ENCODE peak calls at places on chromosomes 3 and 15, in four cellular contexts. One of them, this sample, is unnamed.

GRCh38 chr15:52790166-52790708 is at the start of gene ONECUT1:
- DNase-seq in OCI-LY7: peak
- DNase-seq in dorsolateral prefrontal cortex: no peak
- DNase-seq in H9: peak
- DNase-seq in this sample: peak

GRCh38 chr3:119175869-119176756 is 2.7 kb downstream of the UPK1B start:
- DNase-seq in H9: no peak
- DNase-seq in dorsolateral prefrontal cortex: no peak
- DNase-seq in OCI-LY7: no peak
- DNase-seq in this sample: no peak

GRCh38 chr3:141109761-141110160 is 58.6 kb downstream of the SPSB4 start:
- DNase-seq in dorsolateral prefrontal cortex: no peak
- DNase-seq in OCI-LY7: no peak
- DNase-seq in H9: peak
- DNase-seq in this sample: no peak

GRCh38 chr3:165521131-165521871 is 315.9 kb downstream of the BCHE start:
- DNase-seq in OCI-LY7: no peak
- DNase-seq in H9: no peak
- DNase-seq in dorsolateral prefrontal cortex: no peak
- DNase-seq in this sample: no peak

GRCh38 chr3:136720091-136720490 is 32.1 kb downstream of the STAG1 start:
- DNase-seq in dorsolateral prefrontal cortex: no peak
- DNase-seq in H9: no peak
- DNase-seq in OCI-LY7: no peak
- DNase-seq in this sample: no peak

GRCh38 chr3:141894524-141895176 is 18.2 kb downstream of the ATP1B3 start:
- DNase-seq in OCI-LY7: no peak
- DNase-seq in H9: no peak
- DNase-seq in dorsolateral prefrontal cortex: no peak
- DNase-seq in this sample: no peak

GRCh38 chr3:195906865-195907729 is 1.3 kb downstream of the TNK2 start:
- DNase-seq in H9: no peak
- DNase-seq in OCI-LY7: peak
- DNase-seq in dorsolateral prefrontal cortex: no peak
- DNase-seq in this sample: peak

GRCh38 chr15:73336756-73337155 is 32.0 kb downstream of the HCN4 start:
- DNase-seq in H9: no peak
- DNase-seq in OCI-LY7: no peak
- DNase-seq in dorsolateral prefrontal cortex: no peak
- DNase-seq in this sample: no peak

GRCh38 chr3:179504371-179504770 is 53.1 kb upstream of the GNB4 start:
- DNase-seq in dorsolateral prefrontal cortex: no peak
- DNase-seq in H9: no peak
- DNase-seq in OCI-LY7: no peak
- DNase-seq in this sample: no peak

GRCh38 chr15:74978503-74978902 is 16.9 kb upstream of the SCAMP5 start:
- DNase-seq in OCI-LY7: no peak
- DNase-seq in H9: no peak
- DNase-seq in dorsolateral prefrontal cortex: peak
- DNase-seq in this sample: peak

GRCh38 chr3:45546636-45547201 is 47.8 kb upstream of the LIMD1 start:
- DNase-seq in dorsolateral prefrontal cortex: no peak
- DNase-seq in H9: peak
- DNase-seq in OCI-LY7: peak
- DNase-seq in this sample: peak

GRCh38 chr15:75904241-75904631 is 558 bp downstream of the FBXO22 start:
- DNase-seq in H9: peak
- DNase-seq in dorsolateral prefrontal cortex: peak
- DNase-seq in OCI-LY7: peak
- DNase-seq in this sample: peak

GRCh38 chr15:60660290-60661051 is 181.5 kb upstream of the ICE2 start:
- DNase-seq in dorsolateral prefrontal cortex: no peak
- DNase-seq in OCI-LY7: no peak
- DNase-seq in H9: no peak
- DNase-seq in this sample: no peak

DNA sequence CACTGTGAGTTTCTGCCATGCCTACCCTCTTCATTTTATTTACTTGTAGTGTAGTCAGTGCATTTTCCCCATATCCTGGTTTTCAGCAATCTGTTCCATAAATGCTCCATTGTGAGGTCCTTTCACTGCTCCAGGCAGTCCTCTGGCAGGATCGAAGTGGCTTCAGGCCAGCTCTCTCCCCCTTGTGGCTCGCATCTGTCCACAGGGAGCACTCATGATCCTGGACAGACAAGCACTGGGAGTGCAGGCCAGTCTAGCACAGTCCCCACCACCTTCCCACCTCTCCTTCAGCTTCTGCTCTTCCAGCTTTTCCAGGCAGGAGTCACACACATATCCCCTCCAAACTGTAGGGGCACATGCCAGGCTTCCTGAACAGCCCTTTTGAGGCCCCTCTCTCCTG is 173.6 kb downstream of the PPM1L start:
- DNase-seq in H9: peak
- DNase-seq in OCI-LY7: no peak
- DNase-seq in dorsolateral prefrontal cortex: peak
- DNase-seq in this sample: no peak
- TF ChIP-seq CTCF in H9: peak
- TF ChIP-seq CTCF in OCI-LY7: no peak
- TF ChIP-seq CTCF in dorsolateral prefrontal cortex: peak
- TF ChIP-seq CTCF in this sample: no peak

GRCh38 chr3:53250881-53251605 is 4.8 kb downstream of the TKT start:
- DNase-seq in dorsolateral prefrontal cortex: no peak
- DNase-seq in OCI-LY7: no peak
- DNase-seq in H9: no peak
- DNase-seq in this sample: no peak

GRCh38 chr3:53244281-53244680 is 11.5 kb downstream of the TKT start:
- DNase-seq in H9: no peak
- DNase-seq in OCI-LY7: no peak
- DNase-seq in dorsolateral prefrontal cortex: no peak
- DNase-seq in this sample: no peak

GRCh38 chr3:53243785-53244184 is 12.0 kb downstream of the TKT start:
- DNase-seq in dorsolateral prefrontal cortex: no peak
- DNase-seq in H9: no peak
- DNase-seq in OCI-LY7: no peak
- DNase-seq in this sample: no peak

GRCh38 chr3:53250453-53250852 is 5.4 kb downstream of the TKT start:
- DNase-seq in dorsolateral prefrontal cortex: no peak
- DNase-seq in H9: no peak
- DNase-seq in OCI-LY7: no peak
- DNase-seq in this sample: no peak

DNA sequence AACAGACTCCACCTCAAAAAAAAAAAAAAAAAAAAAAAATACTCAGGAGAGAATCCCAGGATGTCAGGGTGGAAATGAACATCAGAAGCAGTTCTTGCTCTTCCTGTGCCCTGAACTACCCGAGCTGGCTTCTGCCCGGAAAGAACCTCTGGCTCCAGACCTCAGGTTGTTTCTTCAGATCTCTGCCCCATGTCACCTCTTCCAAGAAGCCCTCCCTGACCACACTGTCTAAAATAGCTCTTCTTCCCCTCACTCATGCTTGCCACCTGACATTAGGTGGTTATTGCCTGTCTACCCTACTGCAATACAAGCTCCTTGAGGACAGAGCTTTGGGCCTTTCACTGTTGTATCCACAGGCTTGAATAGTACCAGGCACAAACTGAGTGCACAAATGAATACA is 8.2 kb downstream of the TKT start:
- DNase-seq in H9: no peak
- DNase-seq in dorsolateral prefrontal cortex: no peak
- DNase-seq in OCI-LY7: no peak
- DNase-seq in this sample: no peak
- TF ChIP-seq CTCF in H9: no peak
- TF ChIP-seq CTCF in dorsolateral prefrontal cortex: no peak
- TF ChIP-seq CTCF in OCI-LY7: no peak
- TF ChIP-seq CTCF in this sample: no peak

DNA sequence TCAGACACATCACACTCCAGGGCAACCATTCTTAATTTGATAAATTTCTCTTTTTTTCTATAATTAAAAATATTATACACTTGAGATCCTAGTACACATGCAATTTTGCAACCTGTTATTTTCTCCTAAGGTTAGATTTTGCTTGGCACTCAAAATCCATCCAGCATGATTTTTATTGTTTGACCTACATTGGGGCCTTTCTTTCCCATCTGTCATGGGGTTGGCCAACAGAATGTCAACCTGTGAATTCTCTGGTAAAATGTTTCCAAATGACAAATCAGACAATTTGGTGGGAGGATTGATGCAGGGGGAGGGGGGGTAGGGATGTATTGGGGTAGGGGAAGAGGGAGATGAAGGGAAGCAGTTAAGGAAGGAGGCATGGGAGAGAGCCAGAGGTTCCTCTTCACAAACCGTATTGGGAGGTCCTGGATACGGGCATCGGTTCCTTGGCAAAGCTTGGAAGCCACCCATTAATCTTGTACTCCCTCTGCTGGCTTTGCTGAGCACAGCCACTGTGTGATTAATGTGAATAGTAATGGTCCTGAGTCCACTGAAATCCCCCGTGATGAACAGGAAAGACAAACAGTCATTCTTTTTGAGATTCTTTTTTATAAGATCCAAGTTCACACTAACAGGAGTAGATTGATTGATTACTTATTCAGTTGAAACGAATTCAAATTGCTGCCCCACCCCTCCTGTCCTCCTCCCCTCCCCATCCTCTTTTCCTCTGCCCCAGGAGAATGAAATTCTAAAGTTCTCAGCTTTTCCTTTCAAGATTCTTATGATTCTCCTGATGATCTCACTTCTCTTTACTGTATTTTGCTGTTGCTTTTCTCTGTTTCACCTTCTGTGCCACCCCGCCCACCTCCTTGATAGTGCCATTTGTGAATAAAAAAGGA is 82.2 kb upstream of the SLC25A26 start:
- DNase-seq in OCI-LY7: peak
- DNase-seq in dorsolateral prefrontal cortex: peak
- DNase-seq in H9: peak
- DNase-seq in this sample: peak
- TF ChIP-seq CTCF in OCI-LY7: peak
- TF ChIP-seq CTCF in dorsolateral prefrontal cortex: peak
- TF ChIP-seq CTCF in H9: peak
- TF ChIP-seq CTCF in this sample: peak

GRCh38 chr3:66971245-66971644 is 26.9 kb upstream of the KBTBD8 start:
- DNase-seq in dorsolateral prefrontal cortex: no peak
- DNase-seq in H9: no peak
- DNase-seq in OCI-LY7: peak
- DNase-seq in this sample: no peak

DNA sequence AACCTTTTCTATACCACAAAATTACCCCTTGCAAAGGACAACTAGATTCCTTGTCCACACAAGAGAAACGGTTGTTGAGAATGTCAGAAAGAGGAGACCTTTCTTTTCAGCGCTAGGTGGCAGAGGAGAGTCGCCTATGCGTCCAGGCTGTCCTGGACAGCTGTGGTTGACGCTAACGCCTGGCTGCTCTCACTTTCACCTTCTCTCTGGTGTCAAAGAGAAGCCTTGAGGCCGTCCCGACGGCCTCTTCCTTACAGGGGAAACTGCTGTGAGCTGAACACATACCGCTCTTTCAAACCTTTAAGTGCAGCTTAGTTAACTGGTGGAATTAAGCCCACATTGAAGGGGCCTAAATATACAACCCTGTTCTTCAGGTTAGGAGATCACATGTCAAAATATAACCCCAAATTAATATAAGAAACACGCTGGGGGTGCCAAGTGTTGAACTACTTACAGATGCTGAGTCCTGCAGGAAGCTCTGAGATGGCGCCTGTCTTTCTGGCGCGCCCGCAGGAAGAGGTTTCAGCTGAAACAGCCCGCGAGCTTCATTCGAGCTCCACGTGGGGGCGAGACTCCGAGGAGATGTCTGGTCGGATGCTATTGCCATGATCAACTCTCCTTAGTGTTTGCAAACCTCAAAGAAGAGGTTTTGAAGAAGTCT is 26.1 kb upstream of the KBTBD8 start:
- DNase-seq in H9: peak
- DNase-seq in dorsolateral prefrontal cortex: peak
- DNase-seq in OCI-LY7: peak
- DNase-seq in this sample: peak
- TF ChIP-seq CTCF in H9: peak
- TF ChIP-seq CTCF in dorsolateral prefrontal cortex: peak
- TF ChIP-seq CTCF in OCI-LY7: peak
- TF ChIP-seq CTCF in this sample: peak

DNA sequence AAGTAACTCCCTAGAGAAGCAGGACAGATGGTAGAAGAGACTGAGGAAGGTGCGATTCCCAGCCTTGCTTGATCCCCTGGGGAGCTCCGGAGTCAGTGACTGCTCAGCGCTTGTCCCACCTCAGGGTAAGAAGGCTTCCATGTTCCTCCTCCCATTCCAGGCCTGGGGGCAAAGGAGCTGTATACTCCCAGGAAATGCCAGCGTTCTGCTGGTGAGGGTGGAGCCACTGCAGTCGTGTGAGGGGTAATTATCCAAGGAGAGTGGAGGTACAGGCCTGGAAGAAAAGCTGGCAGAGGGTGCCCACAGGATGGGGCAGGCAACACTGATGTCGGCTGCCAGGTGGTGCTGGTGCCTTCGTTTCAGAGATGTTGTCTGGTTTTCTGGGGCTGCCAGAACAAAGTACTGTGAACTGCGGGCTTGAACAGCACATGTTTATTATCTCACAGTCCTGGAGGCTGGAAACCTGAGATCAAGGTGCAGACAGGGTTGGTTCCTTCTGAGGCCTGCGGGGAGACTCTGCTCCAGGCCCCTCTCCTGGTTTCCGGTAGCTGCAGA is 12.1 kb upstream of the APBA2 start:
- DNase-seq in dorsolateral prefrontal cortex: no peak
- DNase-seq in OCI-LY7: no peak
- DNase-seq in H9: no peak
- DNase-seq in this sample: no peak
- TF ChIP-seq CTCF in dorsolateral prefrontal cortex: peak
- TF ChIP-seq CTCF in OCI-LY7: no peak
- TF ChIP-seq CTCF in H9: no peak
- TF ChIP-seq CTCF in this sample: no peak

DNA sequence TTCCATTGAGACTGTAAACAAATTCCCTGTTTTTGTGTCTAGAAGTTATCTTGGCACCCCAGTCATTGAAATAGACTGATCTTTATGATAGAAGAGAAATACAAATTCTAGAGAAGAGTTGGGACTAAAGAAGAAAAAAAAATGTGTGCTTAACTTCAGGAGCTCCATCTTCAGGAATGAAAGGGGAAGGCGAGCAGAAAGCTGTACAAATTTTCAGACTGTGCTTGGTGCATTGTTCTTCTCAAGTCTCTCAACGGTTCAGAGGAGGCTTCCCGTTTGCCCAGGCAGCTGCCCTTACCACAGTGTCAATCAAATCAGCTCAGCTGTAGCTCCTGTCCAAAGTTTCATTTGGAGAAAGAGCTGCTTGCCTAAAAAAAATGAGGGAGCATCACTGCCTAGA is 41.7 kb downstream of the OXSM start:
- DNase-seq in OCI-LY7: peak
- DNase-seq in dorsolateral prefrontal cortex: no peak
- DNase-seq in H9: no peak
- DNase-seq in this sample: no peak
- TF ChIP-seq CTCF in OCI-LY7: peak
- TF ChIP-seq CTCF in dorsolateral prefrontal cortex: peak
- TF ChIP-seq CTCF in H9: peak
- TF ChIP-seq CTCF in this sample: no peak

This sample was measured in activated CD8-positive, alpha-beta T cell treated with anti-CD3 and anti-CD28 coated beads for 36 hours.